ENCODE peak calls at places on chromosomes 7 and 10, in nine cellular contexts. Z is K562; W is NCI-H1092 treated with DMSO at 0.1 percent for 48 hours; I is stimulated activated CD4-positive, alpha-beta T cell treated with anti-CD3 and anti-CD28 coated beads, TNF-alpha, amount 100 ng/mL, for 24 hours; L is spleen; H is AG08396; R is T-helper 2 cell; M is endothelial cell; T is AG04449. S is an unnamed sample.

GRCh38 chr10:18104223-18104872 is 35.9 kb upstream of the CACNB2 start:
- DNase-seq in H (peak; percentile 40), M (peak; percentile 54), Z (peak; percentile 34), W (no peak), L (no peak), T (no peak), R (peak; percentile 8), I (no peak), S (peak; percentile 17)

GRCh38 chr10:118844731-118845573 is 90.2 kb upstream of the CACUL1 start:
- DNase-seq in W (no peak), T (no peak), M (no peak), H (no peak), I (no peak), Z (no peak), L (no peak), R (no peak), S (no peak)

GRCh38 chr7:68420342-68420750 is 1177.9 kb upstream of the AUTS2 start:
- DNase-seq in R (no peak), I (no peak), W (no peak), L (no peak), Z (no peak), H (no peak), T (no peak), M (no peak), S (no peak)

GRCh38 chr7:51452694-51453093 is 136.1 kb upstream of the COBL start:
- DNase-seq in L (no peak), I (no peak), W (no peak), Z (no peak), M (no peak), T (no peak), H (no peak), R (no peak), S (no peak)

GRCh38 chr7:98314469-98314868 is 33.0 kb downstream of the BRI3 start:
- DNase-seq in I (no peak), M (no peak), L (no peak), H (no peak), T (no peak), R (no peak), W (no peak), Z (no peak), S (no peak)

GRCh38 chr7:119175916-119176627 is 951.6 kb downstream of the ANKRD7 start:
- DNase-seq in W (peak; percentile 83), M (peak; percentile 81), R (no peak), Z (peak; percentile 19), H (no peak), T (no peak), I (no peak), L (no peak), S (no peak)

GRCh38 chr10:50936335-50936734 is 50.9 kb upstream of the A1CF start:
- DNase-seq in M (no peak), H (no peak), W (no peak), T (no peak), L (no peak), Z (no peak), R (no peak), I (no peak), S (no peak)

GRCh38 chr7:155830961-155831806 is 18.9 kb upstream of the SHH start:
- DNase-seq in L (peak; percentile 65), W (no peak), H (no peak), Z (no peak), R (no peak), M (no peak), T (no peak), I (no peak), S (no peak)

GRCh38 chr7:108270385-108270784 is 140.2 kb upstream of the LAMB4 start:
- DNase-seq in H (no peak), L (no peak), W (no peak), I (no peak), R (no peak), M (no peak), Z (no peak), T (no peak), S (no peak)

GRCh38 chr10:74924251-74924954 is 98.0 kb downstream of the KAT6B start:
- DNase-seq in L (no peak), I (no peak), R (no peak), Z (no peak), W (no peak), T (peak; percentile 77), H (peak; percentile 67), M (no peak), S (peak; percentile 43)

GRCh38 chr7:26369519-26370385 is 78.1 kb downstream of the SNX10 start:
- DNase-seq in Z (peak; percentile 66), T (no peak), R (no peak), H (peak; percentile 74), I (no peak), M (peak; percentile 53), W (peak; percentile 76), L (no peak), S (peak; percentile 26)

GRCh38 chr7:51785171-51785570 is 468.6 kb upstream of the COBL start:
- DNase-seq in T (no peak), Z (no peak), W (no peak), H (no peak), I (no peak), R (no peak), M (no peak), L (no peak), S (no peak)

GRCh38 chr10:29736325-29737208 is 101.8 kb upstream of the SVIL start:
- DNase-seq in T (no peak), H (peak; percentile 93), I (no peak), R (peak; percentile 7), L (peak; percentile 88), Z (no peak), M (peak; percentile 73), W (peak; percentile 23), S (no peak)

GRCh38 chr7:135189961-135190360 is 19.5 kb upstream of the CYREN start:
- DNase-seq in H (no peak), R (no peak), M (no peak), Z (no peak), T (no peak), I (no peak), L (peak; percentile 15), W (no peak), S (no peak)

GRCh38 chr10:24381235-24382010 is 172.5 kb downstream of the KIAA1217 start:
- DNase-seq in Z (no peak), I (no peak), W (no peak), T (no peak), M (no peak), R (no peak), H (no peak), L (no peak), S (no peak)

GRCh38 chr10:110416776-110417732 is 80.7 kb upstream of the DUSP5 start:
- DNase-seq in W (no peak), R (no peak), M (no peak), I (no peak), H (no peak), L (no peak), Z (no peak), T (no peak), S (peak; percentile 60)

GRCh38 chr7:47087866-47088265 is 494.0 kb downstream of the TNS3 start:
- DNase-seq in I (no peak), R (no peak), M (no peak), T (no peak), Z (no peak), L (no peak), H (peak; percentile 23), W (no peak), S (no peak)

GRCh38 chr7:55498770-55499169 is 73.5 kb downstream of the VOPP1 start:
- DNase-seq in Z (no peak), I (no peak), H (no peak), M (no peak), L (peak; percentile 28), T (no peak), R (no peak), W (no peak), S (no peak)

GRCh38 chr10:71222541-71223364 is 10.4 kb downstream of the UNC5B start:
- DNase-seq in T (no peak), M (no peak), R (no peak), I (no peak), L (peak; percentile 48), H (peak; percentile 67), W (no peak), Z (no peak), S (no peak)

GRCh38 chr10:131198843-131199242 is 112.7 kb downstream of the TCERG1L start:
- DNase-seq in T (no peak), I (no peak), L (peak; percentile 47), R (no peak), H (no peak), M (no peak), W (no peak), Z (no peak), S (no peak)

GRCh38 chr7:30390872-30391646 is 87.5 kb downstream of the NOD1 start:
- DNase-seq in W (no peak), L (no peak), R (no peak), T (no peak), I (no peak), H (no peak), Z (no peak), M (no peak), S (no peak)

GRCh38 chr7:21967500-21968099 is 21.9 kb upstream of the CDCA7L start:
- DNase-seq in I (no peak), L (no peak), W (no peak), H (no peak), R (no peak), M (no peak), T (no peak), Z (no peak), S (no peak)

GRCh38 chr7:50405246-50405645 is 44.9 kb downstream of the FIGNL1 start:
- DNase-seq in Z (no peak), W (no peak), H (no peak), T (no peak), M (no peak), L (no peak), I (no peak), R (no peak), S (no peak)

GRCh38 chr7:139876622-139877283 is 47.7 kb downstream of the TBXAS1 start:
- DNase-seq in L (no peak), M (no peak), R (no peak), W (no peak), Z (no peak), I (no peak), H (no peak), T (no peak), S (no peak)

GRCh38 chr10:101485681-101486554 is 102.1 kb downstream of the POLL start:
- DNase-seq in Z (no peak), I (no peak), L (no peak), M (no peak), W (peak; percentile 85), H (no peak), R (no peak), T (no peak), S (no peak)

GRCh38 chr7:31775511-31775910 is 88.5 kb downstream of the PPP1R17 start:
- DNase-seq in W (no peak), T (no peak), L (no peak), R (no peak), I (no peak), H (no peak), M (no peak), Z (no peak), S (no peak)

GRCh38 chr7:130886438-130887135 is 152.6 kb upstream of the KLF14 start:
- DNase-seq in M (no peak), I (no peak), W (no peak), H (no peak), L (no peak), Z (no peak), R (no peak), T (no peak), S (no peak)

GRCh38 chr10:96376483-96376882 is 17.7 kb upstream of the OPALIN start:
- DNase-seq in H (no peak), T (no peak), L (no peak), I (no peak), M (no peak), W (no peak), Z (no peak), R (no peak), S (no peak)

GRCh38 chr7:99374121-99375064 is at the start of gene ARPC1B:
- DNase-seq in R (peak; percentile 84), M (peak; percentile 80), T (no peak), I (peak; percentile 76), L (peak; percentile 98), Z (peak; percentile 99), W (peak; percentile 43), H (peak; percentile 94), S (no peak)

GRCh38 chr10:107971973-107972372 is 807.5 kb upstream of the SORCS1 start:
- DNase-seq in Z (no peak), M (no peak), W (no peak), I (no peak), H (no peak), L (no peak), R (no peak), T (peak; percentile 61), S (no peak)

GRCh38 chr10:114337510-114338462 is 66.5 kb downstream of the AFAP1L2 start:
- DNase-seq in T (no peak), H (no peak), I (no peak), Z (no peak), L (peak; percentile 69), W (no peak), M (no peak), R (no peak), S (no peak)